ENCODE peak calls at places on chromosomes 12 and 14, in four cellular contexts. One of them, this sample, is unnamed.

GRCh38 chr12:128903231-128903630 is 50.0 kb downstream of the GLT1D1 start:
- DNase-seq in endothelial cell: no peak
- DNase-seq in NCI-H1105 treated with DMSO at 0.1 percent for 48 hours: no peak
- DNase-seq in fibroblast of mammary gland: no peak
- DNase-seq in this sample: no peak

GRCh38 chr14:78425332-78425731 is 255.2 kb downstream of the NRXN3 start:
- DNase-seq in NCI-H1105 treated with DMSO at 0.1 percent for 48 hours: no peak
- DNase-seq in fibroblast of mammary gland: peak
- DNase-seq in endothelial cell: no peak
- DNase-seq in this sample: peak

GRCh38 chr14:36129181-36129580 is 47.3 kb downstream of the PTCSC3 start:
- DNase-seq in fibroblast of mammary gland: no peak
- DNase-seq in endothelial cell: no peak
- DNase-seq in NCI-H1105 treated with DMSO at 0.1 percent for 48 hours: no peak
- DNase-seq in this sample: peak

GRCh38 chr12:70246580-70246979 is 3.3 kb downstream of the CNOT2 start:
- DNase-seq in fibroblast of mammary gland: peak
- DNase-seq in NCI-H1105 treated with DMSO at 0.1 percent for 48 hours: no peak
- DNase-seq in endothelial cell: no peak
- DNase-seq in this sample: no peak

GRCh38 chr12:82326905-82327503 is 31.2 kb downstream of the CCDC59 start:
- DNase-seq in fibroblast of mammary gland: peak
- DNase-seq in NCI-H1105 treated with DMSO at 0.1 percent for 48 hours: peak
- DNase-seq in endothelial cell: no peak
- DNase-seq in this sample: peak

GRCh38 chr12:76455582-76456345 is 103.8 kb downstream of the OSBPL8 start:
- DNase-seq in endothelial cell: peak
- DNase-seq in fibroblast of mammary gland: peak
- DNase-seq in NCI-H1105 treated with DMSO at 0.1 percent for 48 hours: peak
- DNase-seq in this sample: peak

GRCh38 chr12:50242751-50243191 is 40.5 kb downstream of the LIMA1 start:
- DNase-seq in endothelial cell: no peak
- DNase-seq in NCI-H1105 treated with DMSO at 0.1 percent for 48 hours: no peak
- DNase-seq in fibroblast of mammary gland: peak
- DNase-seq in this sample: no peak

GRCh38 chr14:65348137-65348536 is 64.4 kb upstream of the FUT8 start:
- DNase-seq in endothelial cell: no peak
- DNase-seq in NCI-H1105 treated with DMSO at 0.1 percent for 48 hours: no peak
- DNase-seq in fibroblast of mammary gland: peak
- DNase-seq in this sample: no peak

GRCh38 chr12:3040663-3041544 is 36.3 kb upstream of the TSPAN9 start:
- DNase-seq in NCI-H1105 treated with DMSO at 0.1 percent for 48 hours: no peak
- DNase-seq in endothelial cell: no peak
- DNase-seq in fibroblast of mammary gland: no peak
- DNase-seq in this sample: no peak

GRCh38 chr12:64218597-64218996 is 3.5 kb downstream of the KICS2 start:
- DNase-seq in NCI-H1105 treated with DMSO at 0.1 percent for 48 hours: no peak
- DNase-seq in fibroblast of mammary gland: no peak
- DNase-seq in endothelial cell: no peak
- DNase-seq in this sample: no peak

GRCh38 chr12:113072136-113072535 is 15.6 kb downstream of the DTX1 start:
- DNase-seq in fibroblast of mammary gland: peak
- DNase-seq in endothelial cell: no peak
- DNase-seq in NCI-H1105 treated with DMSO at 0.1 percent for 48 hours: no peak
- DNase-seq in this sample: no peak

GRCh38 chr14:74952697-74953484 is 2.5 kb downstream of the PGF start:
- DNase-seq in fibroblast of mammary gland: no peak
- DNase-seq in NCI-H1105 treated with DMSO at 0.1 percent for 48 hours: peak
- DNase-seq in endothelial cell: no peak
- DNase-seq in this sample: peak

GRCh38 chr12:57309420-57309819 is 58.4 kb upstream of the STAC3 start:
- DNase-seq in fibroblast of mammary gland: peak
- DNase-seq in endothelial cell: no peak
- DNase-seq in NCI-H1105 treated with DMSO at 0.1 percent for 48 hours: no peak
- DNase-seq in this sample: no peak

GRCh38 chr12:8698830-8699330 is 1.1 kb downstream of the RIMKLB start:
- DNase-seq in fibroblast of mammary gland: peak
- DNase-seq in endothelial cell: no peak
- DNase-seq in NCI-H1105 treated with DMSO at 0.1 percent for 48 hours: no peak
- DNase-seq in this sample: no peak